ENCODE peak calls at places on chromosomes 6 and 20, in four cellular contexts. T, W, G and C are unnamed samples.
A peak's percentile ranks its signal among the peaks of the same experiment; 100 is the strongest.

GRCh38 chr6:149211046-149211571 is 106.4 kb upstream of the TAB2 start:
- DNase-seq in T (no peak), W (no peak), G (no peak), C (no peak)

GRCh38 chr20:43988867-43989266 is 74.2 kb downstream of the TOX2 start:
- DNase-seq in T (no peak), W (no peak), G (no peak), C (peak; percentile 49)

GRCh38 chr6:149888659-149889058 is 9.3 kb downstream of the RAET1E start:
- DNase-seq in T (no peak), W (no peak), G (no peak), C (no peak)

GRCh38 chr20:50794181-50794845 is 548 bp upstream of the BCAS4 start:
- DNase-seq in T (no peak), W (no peak), G (no peak), C (no peak)

GRCh38 chr6:157358287-157358686 is 22.7 kb upstream of the ZDHHC14 start:
- DNase-seq in T (no peak), W (no peak), G (no peak), C (no peak)

GRCh38 chr6:45714795-45715507 is 300.7 kb downstream of the CLIC5 start:
- DNase-seq in T (peak; percentile 52), W (no peak), G (peak; percentile 69), C (no peak)

GRCh38 chr20:62924567-62925419 is 1.5 kb downstream of the DIDO1 start:
- DNase-seq in T (peak; percentile 28), W (no peak), G (peak; percentile 43), C (no peak)

GRCh38 chr6:99458319-99458718 is 33.2 kb upstream of the PNISR start:
- DNase-seq in T (no peak), W (no peak), G (peak; percentile 57), C (no peak)

GRCh38 chr6:80223743-80224212 is 117.3 kb downstream of the BCKDHB start:
- DNase-seq in T (no peak), W (no peak), G (no peak), C (peak; percentile 49)

GRCh38 chr6:56752009-56752408 is 109.3 kb upstream of the DST start:
- DNase-seq in T (peak; percentile 59), W (no peak), G (no peak), C (no peak)

GRCh38 chr6:151075527-151075926 is 164.2 kb upstream of the AKAP12 start:
- DNase-seq in T (no peak), W (no peak), G (no peak), C (no peak)

GRCh38 chr20:47865912-47866311 is 80.6 kb upstream of the SULF2 start:
- DNase-seq in T (no peak), W (no peak), G (no peak), C (no peak)

GRCh38 chr6:133040025-133040838 is 200.9 kb upstream of the EYA4 start:
- DNase-seq in T (no peak), W (no peak), G (peak; percentile 20), C (no peak)

GRCh38 chr6:125252891-125253290 is 48.9 kb downstream of the HDDC2 start:
- DNase-seq in T (no peak), W (no peak), G (no peak), C (no peak)

GRCh38 chr6:40909811-40910210 is 129.2 kb downstream of the UNC5CL start:
- DNase-seq in T (no peak), W (no peak), G (no peak), C (no peak)

GRCh38 chr6:15522856-15523529 is 139.8 kb downstream of the DTNBP1 start:
- DNase-seq in T (no peak), W (peak; percentile 41), G (no peak), C (peak; percentile 82)

GRCh38 chr6:146856296-146856695 is 257.5 kb downstream of the ADGB start:
- DNase-seq in T (no peak), W (no peak), G (no peak), C (no peak)

GRCh38 chr6:138410972-138411667 is 7.1 kb downstream of the HEBP2 start:
- DNase-seq in T (no peak), W (no peak), G (no peak), C (no peak)

GRCh38 chr6:51711876-51712275 is 375.5 kb downstream of the PKHD1 start:
- DNase-seq in T (no peak), W (no peak), G (no peak), C (no peak)

GRCh38 chr20:7302256-7302655 is 534.8 kb downstream of the BMP2 start:
- DNase-seq in T (no peak), W (no peak), G (no peak), C (no peak)

GRCh38 chr6:108947114-108947854 is 99.1 kb downstream of the ARMC2 start:
- DNase-seq in T (no peak), W (no peak), G (no peak), C (peak; percentile 59)

GRCh38 chr6:114739656-114740055 is 396.8 kb upstream of the HS3ST5 start:
- DNase-seq in T (no peak), W (no peak), G (no peak), C (no peak)

GRCh38 chr20:3777726-3778629 is 3.3 kb downstream of the SPEF1 start:
- DNase-seq in T (peak; percentile 82), W (no peak), G (no peak), C (no peak)

GRCh38 chr20:33445881-33446615 is 2.5 kb upstream of the SNTA1 start:
- DNase-seq in T (no peak), W (no peak), G (no peak), C (no peak)

GRCh38 chr20:33443512-33444239 is at the start of gene SNTA1:
- DNase-seq in T (peak; percentile 99), W (peak; percentile 90), G (peak; percentile 96), C (peak; percentile 98)

GRCh38 chr20:33442136-33443005 is 1.2 kb downstream of the SNTA1 start:
- DNase-seq in T (no peak), W (no peak), G (peak; percentile 51), C (no peak)

GRCh38 chr20:33443006-33443511 is 504 bp downstream of the SNTA1 start:
- DNase-seq in T (no peak), W (no peak), G (peak; percentile 42), C (peak; percentile 89)

GRCh38 chr20:33444797-33445560 is 1.4 kb upstream of the SNTA1 start:
- DNase-seq in T (no peak), W (no peak), G (peak; percentile 55), C (no peak)
- TF ChIP-seq CTCF in T (no peak), W (no peak), G (peak; percentile 32), C (no peak)

GRCh38 chr20:56350842-56351241 is 7.9 kb upstream of the FAM210B start:
- DNase-seq in T (no peak), W (no peak), G (no peak), C (no peak)

GRCh38 chr20:56348306-56348695 is 10.5 kb upstream of the FAM210B start:
- DNase-seq in T (no peak), W (no peak), G (no peak), C (no peak)

GRCh38 chr20:56353356-56353755 is 5.4 kb upstream of the FAM210B start:
- DNase-seq in T (no peak), W (no peak), G (no peak), C (no peak)

GRCh38 chr20:56348746-56349145 is 10.0 kb upstream of the FAM210B start:
- DNase-seq in T (no peak), W (no peak), G (no peak), C (no peak)

GRCh38 chr20:56352656-56353055 is 6.1 kb upstream of the FAM210B start:
- DNase-seq in T (no peak), W (no peak), G (no peak), C (no peak)
- H3K4me3 ChIP-seq in T (no peak overlapping the region), W (no peak overlapping the region), G (no peak overlapping the region), C (no peak overlapping the region)

GRCh38 chr6:2855061-2855519 is 13.4 kb upstream of the SERPINB1 start:
- DNase-seq in T (no peak), W (no peak), G (no peak), C (no peak)

GRCh38 chr6:2859325-2859700 is 17.6 kb upstream of the SERPINB1 start:
- DNase-seq in T (no peak), W (no peak), G (no peak), C (no peak)

GRCh38 chr6:2858678-2859324 is 17.1 kb upstream of the SERPINB1 start:
- DNase-seq in T (no peak), W (no peak), G (peak; percentile 61), C (no peak)

GRCh38 chr6:2857185-2857579 is 15.5 kb upstream of the SERPINB1 start:
- DNase-seq in T (no peak), W (no peak), G (peak; percentile 59), C (no peak)

DNA sequence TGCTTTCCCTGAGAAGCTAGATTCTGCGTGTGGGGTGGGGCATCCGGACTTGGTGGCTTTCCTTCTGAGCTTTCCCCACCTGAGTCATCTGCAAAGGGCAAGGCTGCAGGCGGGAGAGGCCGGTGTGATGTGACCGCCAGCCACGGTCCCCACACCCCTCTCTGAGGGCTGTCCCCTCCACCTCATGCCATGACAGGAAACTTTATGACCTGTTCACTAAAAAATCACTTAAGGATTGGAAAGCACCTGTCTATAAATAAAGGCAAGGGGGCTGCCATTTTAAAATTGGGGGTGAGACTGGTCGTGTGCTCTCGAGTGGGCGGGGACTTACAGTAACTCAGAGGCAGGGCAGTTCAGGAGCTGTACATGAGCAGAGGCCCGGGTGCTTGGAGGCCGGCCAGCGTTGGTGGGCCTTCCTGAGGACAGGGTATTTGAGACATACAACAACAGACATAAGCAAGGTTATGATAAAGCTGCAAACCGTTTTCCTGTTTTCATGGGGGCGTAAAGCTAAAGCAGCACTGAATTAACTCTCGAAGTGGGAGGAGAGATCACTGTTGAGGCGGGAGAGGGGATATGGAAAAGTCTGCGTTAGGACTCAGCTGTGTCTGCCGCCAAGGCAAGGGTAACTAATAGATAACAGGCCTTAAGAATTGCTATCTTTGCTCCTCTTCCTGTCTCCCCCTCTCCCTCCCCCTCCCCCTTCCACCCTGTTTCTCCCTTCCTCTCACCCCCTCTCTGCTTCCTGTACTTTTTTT is 16.1 kb upstream of the SERPINB1 start:
- DNase-seq in T (no peak), W (no peak), G (peak; percentile 96), C (no peak)
- TF ChIP-seq POLR2A in T (no peak), W (no peak), G (peak; percentile 78), C (no peak)

DNA sequence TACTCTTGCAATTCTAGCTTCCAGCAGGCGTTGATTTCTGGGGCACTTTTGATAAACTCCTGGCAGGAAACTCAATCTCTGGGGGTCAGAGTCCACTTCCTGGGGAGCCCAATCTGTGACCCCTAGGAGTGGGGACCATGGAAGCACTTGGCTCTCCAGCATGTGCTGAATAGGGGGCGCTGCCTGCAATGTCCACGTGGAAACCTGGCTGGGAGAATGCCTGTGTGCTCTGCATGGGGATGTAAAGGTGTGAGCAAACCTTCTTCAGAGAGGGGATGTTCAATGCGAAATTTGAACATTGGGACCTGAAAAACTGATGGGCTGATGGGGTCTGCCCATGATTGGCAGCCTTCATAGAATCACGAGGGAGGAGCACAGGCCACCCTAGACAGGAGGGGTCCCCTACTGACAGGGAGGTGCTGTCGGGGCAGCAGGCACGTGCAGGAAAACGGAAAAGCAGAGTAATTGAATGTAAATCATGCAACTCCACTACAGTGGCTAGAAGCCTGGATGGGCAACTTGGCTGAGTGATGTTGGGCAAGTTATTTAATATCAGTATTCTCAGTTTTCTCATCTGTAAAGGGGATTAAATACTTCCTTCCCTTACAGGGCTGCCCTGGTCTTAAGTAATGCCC is 47.8 kb downstream of the CEP43 start:
- DNase-seq in T (no peak), W (no peak), G (no peak), C (no peak)
- TF ChIP-seq CTCF in T (no peak), W (no peak), G (no peak), C (no peak)